ENCODE peak calls at places on chromosomes 5 and 9, in four cellular contexts. G is GM12878, H is HepG2, S is K562. Z is an unnamed sample.
A peak's percentile ranks its signal among the peaks of the same experiment; 100 is the strongest.

GRCh38 chr5:112005533-112005926 is 248.5 kb upstream of the NREP start:
- DNase-seq in G (no peak), H (no peak), S (no peak), Z (no peak)

GRCh38 chr9:136882109-136882946 is 4.0 kb upstream of the TRAF2 start:
- DNase-seq in S (peak; percentile 59), H (peak; percentile 94), G (peak; percentile 73), Z (peak; percentile 96)

GRCh38 chr5:124650960-124651662 is 95.3 kb downstream of the ZNF608 start:
- DNase-seq in S (peak; percentile 27), H (no peak), G (no peak), Z (no peak)

GRCh38 chr5:74630387-74631087 is 10.0 kb downstream of the ENC1 start:
- DNase-seq in S (no peak), H (no peak), G (no peak), Z (peak; percentile 59)

GRCh38 chr5:99033014-99033931 is 104.5 kb upstream of the CHD1 start:
- DNase-seq in H (no peak), G (no peak), S (no peak), Z (no peak)

GRCh38 chr5:132019337-132019736 is 7.9 kb upstream of the ACSL6 start:
- DNase-seq in S (no peak), G (no peak), H (no peak), Z (no peak)

GRCh38 chr9:72292184-72292787 is 72.7 kb downstream of the ZFAND5 start:
- DNase-seq in H (peak; percentile 30), S (no peak), G (no peak), Z (peak; percentile 81)

GRCh38 chr5:116759860-116760644 is 185.4 kb upstream of the SEMA6A start:
- DNase-seq in S (no peak), H (peak; percentile 63), G (no peak), Z (no peak)

GRCh38 chr9:91867740-91868139 is 82.3 kb downstream of the ROR2 start:
- DNase-seq in H (no peak), S (no peak), G (no peak), Z (no peak)

DNA sequence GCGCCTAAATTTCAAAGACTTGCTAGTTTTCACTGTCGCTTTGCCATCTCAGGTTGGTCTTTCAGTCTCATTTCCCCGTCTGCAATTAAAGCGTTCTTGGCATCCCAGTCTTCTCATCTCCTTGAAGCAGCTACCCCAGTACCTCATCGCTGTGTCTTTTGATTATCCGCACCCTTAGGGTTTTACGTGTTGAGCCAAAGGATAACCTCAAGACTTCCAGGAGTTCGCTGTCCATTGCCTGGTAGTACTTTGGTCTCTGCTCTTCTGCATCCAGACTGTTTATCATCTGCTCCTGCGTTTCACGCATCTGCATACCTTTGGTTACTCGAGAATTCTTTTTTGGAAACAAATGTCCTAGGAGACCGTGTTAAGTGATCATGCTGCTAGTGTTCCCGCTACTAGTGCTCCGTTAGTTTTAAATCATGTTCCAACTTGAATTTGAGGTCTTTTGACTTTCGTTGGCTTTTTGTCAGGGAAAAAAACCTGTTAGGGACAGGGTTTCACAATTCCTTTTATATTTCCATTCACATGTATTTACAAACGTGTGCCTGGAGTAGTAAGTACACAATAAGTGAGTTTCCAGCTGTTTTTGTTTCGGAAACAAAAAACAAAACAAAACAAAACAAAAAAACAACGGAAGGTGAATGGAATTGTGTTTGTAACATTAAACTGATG is 877 bp downstream of the RABGAP1 start:
- DNase-seq in H (peak; percentile 38), G (no peak), S (peak; percentile 10), Z (peak; percentile 20)
- TF ChIP-seq CHD4 in H (no peak), G (no peak), S (no peak), Z (no peak)

GRCh38 chr5:32346869-32347268 is 34.1 kb upstream of the MTMR12 start:
- DNase-seq in S (no peak), G (no peak), H (no peak), Z (no peak)

GRCh38 chr5:32339878-32340277 is 27.1 kb upstream of the MTMR12 start:
- DNase-seq in H (no peak), G (no peak), S (no peak), Z (no peak)

GRCh38 chr5:32343058-32343672 is 30.4 kb upstream of the MTMR12 start:
- DNase-seq in H (peak; percentile 76), S (no peak), G (no peak), Z (no peak)

GRCh38 chr5:32339198-32339597 is 26.5 kb upstream of the MTMR12 start:
- DNase-seq in G (no peak), H (no peak), S (no peak), Z (peak; percentile 59)

GRCh38 chr5:32342656-32343055 is 29.9 kb upstream of the MTMR12 start:
- DNase-seq in H (no peak), G (no peak), S (no peak), Z (no peak)
- H3K9me3 ChIP-seq in H (peaks cover 47% of the 10 kb centered on the region), G (no peaks in the 10 kb centered on the region), S (no peaks in the 10 kb centered on the region), Z (peaks cover 38% of the 10 kb centered on the region)

GRCh38 chr9:99192786-99193465 is 28.8 kb downstream of the ALG2 start:
- DNase-seq in S (no peak), H (no peak), G (no peak), Z (no peak)
- TF ChIP-seq CHD2 in S (no peak), H (no peak), G (no peak), Z (no peak)

GRCh38 chr9:4507731-4508130 is 17.5 kb downstream of the SLC1A1 start:
- DNase-seq in G (no peak), S (no peak), H (no peak), Z (no peak)
- TF ChIP-seq CHD4 in G (no peak), S (no peak), H (no peak), Z (no peak)